ENCODE peak calls at places on chromosomes 5 and 9, in five cellular contexts. V is BJ; F is stimulated activated CD8-positive, alpha-beta memory T cell treated with anti-CD3 and anti-CD28 coated beads, Interleukin-15, amount 100 ng/mL, for 1 hour; C is ELR; O is stimulated activated CD4-positive, alpha-beta T cell treated with anti-CD3 and anti-CD28 coated beads, Interleukin-12 subunit alpha, Interleukin-12 subunit beta, amount 100 ng/mL, for 4 hours. L is an unnamed sample.

GRCh38 chr5:150774145-150774544 is 4.4 kb upstream of the SMIM3 start:
- DNase-seq in V (peak; percentile 51), F (no peak), C (peak; percentile 92), O (no peak), L (no peak)

GRCh38 chr5:19258686-19259085 is 729.3 kb downstream of the CDH18 start:
- DNase-seq in V (no peak), F (no peak), C (no peak), O (no peak), L (no peak)

GRCh38 chr5:34703767-34704324 is 47.7 kb downstream of the RAI14 start:
- DNase-seq in V (no peak), F (no peak), C (no peak), O (no peak), L (no peak)

GRCh38 chr9:126549246-126550006 is 64.3 kb upstream of the LMX1B start:
- DNase-seq in V (no peak), F (no peak), C (no peak), O (no peak), L (no peak)

GRCh38 chr5:53917095-53917494 is 356.7 kb downstream of the NDUFS4 start:
- DNase-seq in V (no peak), F (no peak), C (peak; percentile 79), O (no peak), L (no peak)

GRCh38 chr9:76912631-76913275 is 6.8 kb upstream of the PRUNE2 start:
- DNase-seq in V (no peak), F (no peak), C (peak; percentile 54), O (no peak), L (no peak)

GRCh38 chr5:117165068-117165467 is 590.4 kb upstream of the SEMA6A start:
- DNase-seq in V (no peak), F (no peak), C (no peak), O (no peak), L (peak; percentile 61)

GRCh38 chr5:132132138-132132537 is 58.5 kb downstream of the CSF2 start:
- DNase-seq in V (no peak), F (no peak), C (no peak), O (no peak), L (no peak)

GRCh38 chr5:59115345-59115744 is 532.5 kb downstream of the RAB3C start:
- DNase-seq in V (no peak), F (no peak), C (peak; percentile 61), O (no peak), L (no peak)

GRCh38 chr5:115375922-115376321 is 79.5 kb upstream of the CCDC112 start:
- DNase-seq in V (no peak), F (no peak), C (no peak), O (no peak), L (no peak)

GRCh38 chr5:122366501-122366900 is 54.5 kb downstream of the SNCAIP start:
- DNase-seq in V (no peak), F (no peak), C (peak; percentile 6), O (no peak), L (no peak)

GRCh38 chr9:5876026-5876425 is 14.7 kb upstream of the MLANA start:
- DNase-seq in V (no peak), F (no peak), C (no peak), O (no peak), L (no peak)